ENCODE peak calls at places on chromosomes 12 and 14, in five cellular contexts. One of them, this sample, is unnamed.

GRCh38 chr12:1579626-1580025 is 14.8 kb downstream of the FBXL14 start:
- DNase-seq in endothelial cell: no peak
- DNase-seq in psoas muscle: no peak
- DNase-seq in colonic mucosa: no peak
- DNase-seq in AG04450: no peak
- DNase-seq in this sample: no peak

GRCh38 chr12:7959278-7960063 is 23.5 kb upstream of the SLC2A3 start:
- DNase-seq in endothelial cell: peak
- DNase-seq in colonic mucosa: peak
- DNase-seq in AG04450: no peak
- DNase-seq in psoas muscle: no peak
- DNase-seq in this sample: no peak

GRCh38 chr14:105201928-105202513 is 20.9 kb upstream of the NUDT14 start:
- DNase-seq in AG04450: no peak
- DNase-seq in endothelial cell: no peak
- DNase-seq in colonic mucosa: no peak
- DNase-seq in psoas muscle: no peak
- DNase-seq in this sample: no peak

GRCh38 chr14:100323942-100324307 is 786 bp downstream of the SLC25A47 start:
- DNase-seq in colonic mucosa: no peak
- DNase-seq in AG04450: no peak
- DNase-seq in psoas muscle: no peak
- DNase-seq in endothelial cell: no peak
- DNase-seq in this sample: no peak

GRCh38 chr14:72678360-72678759 is 215.5 kb downstream of the DPF3 start:
- DNase-seq in colonic mucosa: no peak
- DNase-seq in AG04450: no peak
- DNase-seq in endothelial cell: no peak
- DNase-seq in psoas muscle: no peak
- DNase-seq in this sample: no peak

GRCh38 chr14:101135796-101136742 is 232.5 kb upstream of the RTL1 start:
- DNase-seq in colonic mucosa: no peak
- DNase-seq in AG04450: no peak
- DNase-seq in endothelial cell: no peak
- DNase-seq in psoas muscle: peak
- DNase-seq in this sample: no peak

GRCh38 chr12:110123861-110124183 is 335 bp upstream of the IFT81 start:
- DNase-seq in AG04450: no peak
- DNase-seq in colonic mucosa: no peak
- DNase-seq in psoas muscle: no peak
- DNase-seq in endothelial cell: no peak
- DNase-seq in this sample: no peak

GRCh38 chr12:79400481-79400880 is 290.3 kb downstream of the PAWR start:
- DNase-seq in AG04450: no peak
- DNase-seq in colonic mucosa: no peak
- DNase-seq in endothelial cell: no peak
- DNase-seq in psoas muscle: no peak
- DNase-seq in this sample: no peak

GRCh38 chr12:14213542-14213941 is 151.9 kb upstream of the ATF7IP start:
- DNase-seq in endothelial cell: no peak
- DNase-seq in AG04450: no peak
- DNase-seq in psoas muscle: no peak
- DNase-seq in colonic mucosa: no peak
- DNase-seq in this sample: no peak

GRCh38 chr14:22852940-22853767 is 16.8 kb downstream of the MMP14 start:
- DNase-seq in AG04450: no peak
- DNase-seq in psoas muscle: peak
- DNase-seq in endothelial cell: peak
- DNase-seq in colonic mucosa: peak
- DNase-seq in this sample: peak

GRCh38 chr14:74934476-74935339 is 11.6 kb upstream of the RPS6KL1 start:
- DNase-seq in endothelial cell: no peak
- DNase-seq in colonic mucosa: no peak
- DNase-seq in psoas muscle: no peak
- DNase-seq in AG04450: no peak
- DNase-seq in this sample: no peak

GRCh38 chr12:113071427-113072112 is 15.0 kb downstream of the DTX1 start:
- DNase-seq in colonic mucosa: no peak
- DNase-seq in psoas muscle: peak
- DNase-seq in endothelial cell: no peak
- DNase-seq in AG04450: no peak
- DNase-seq in this sample: no peak

GRCh38 chr12:65566776-65567175 is 257.5 kb upstream of the HMGA2 start:
- DNase-seq in colonic mucosa: no peak
- DNase-seq in psoas muscle: no peak
- DNase-seq in endothelial cell: no peak
- DNase-seq in AG04450: no peak
- DNase-seq in this sample: no peak

GRCh38 chr14:75450381-75451276 is 22.8 kb downstream of the JDP2 start:
- DNase-seq in colonic mucosa: peak
- DNase-seq in AG04450: no peak
- DNase-seq in psoas muscle: peak
- DNase-seq in endothelial cell: no peak
- DNase-seq in this sample: no peak

GRCh38 chr12:70994217-70994788 is 73.8 kb upstream of the PTPRR start:
- DNase-seq in AG04450: no peak
- DNase-seq in colonic mucosa: no peak
- DNase-seq in endothelial cell: no peak
- DNase-seq in psoas muscle: no peak
- DNase-seq in this sample: no peak

GRCh38 chr12:125533434-125534029 is 468.3 kb downstream of the AACS start:
- DNase-seq in endothelial cell: peak
- DNase-seq in AG04450: no peak
- DNase-seq in colonic mucosa: peak
- DNase-seq in psoas muscle: no peak
- DNase-seq in this sample: peak

GRCh38 chr12:132352896-132353800 is 23.8 kb upstream of the GALNT9 start:
- DNase-seq in endothelial cell: no peak
- DNase-seq in AG04450: no peak
- DNase-seq in colonic mucosa: no peak
- DNase-seq in psoas muscle: peak
- DNase-seq in this sample: no peak

GRCh38 chr12:94676011-94676709 is 25.8 kb upstream of the TMCC3 start:
- DNase-seq in AG04450: no peak
- DNase-seq in psoas muscle: no peak
- DNase-seq in colonic mucosa: peak
- DNase-seq in endothelial cell: no peak
- DNase-seq in this sample: no peak

GRCh38 chr12:104669851-104670337 is 213.1 kb downstream of the CHST11 start:
- DNase-seq in endothelial cell: no peak
- DNase-seq in psoas muscle: peak
- DNase-seq in colonic mucosa: peak
- DNase-seq in AG04450: no peak
- DNase-seq in this sample: no peak

GRCh38 chr12:48189331-48190125 is 6.1 kb downstream of the CCDC184 start:
- DNase-seq in AG04450: no peak
- DNase-seq in colonic mucosa: peak
- DNase-seq in psoas muscle: no peak
- DNase-seq in endothelial cell: peak
- DNase-seq in this sample: peak

GRCh38 chr12:56836317-56836716 is 73.2 kb downstream of the HSD17B6 start:
- DNase-seq in endothelial cell: no peak
- DNase-seq in colonic mucosa: no peak
- DNase-seq in psoas muscle: no peak
- DNase-seq in AG04450: no peak
- DNase-seq in this sample: no peak

GRCh38 chr12:92729773-92730305 is 27.1 kb downstream of the PLEKHG7 start:
- DNase-seq in colonic mucosa: no peak
- DNase-seq in endothelial cell: no peak
- DNase-seq in AG04450: no peak
- DNase-seq in psoas muscle: no peak
- DNase-seq in this sample: no peak

GRCh38 chr14:54762296-54762695 is 140.3 kb downstream of the GCH1 start:
- DNase-seq in endothelial cell: no peak
- DNase-seq in colonic mucosa: no peak
- DNase-seq in AG04450: no peak
- DNase-seq in psoas muscle: no peak
- DNase-seq in this sample: no peak

GRCh38 chr12:53699673-53700015 is 23.8 kb upstream of the ATP5MC2 start:
- DNase-seq in psoas muscle: no peak
- DNase-seq in endothelial cell: no peak
- DNase-seq in AG04450: no peak
- DNase-seq in colonic mucosa: no peak
- DNase-seq in this sample: no peak

GRCh38 chr12:117069126-117069788 is 30.0 kb downstream of the TESC start:
- DNase-seq in AG04450: no peak
- DNase-seq in endothelial cell: no peak
- DNase-seq in colonic mucosa: no peak
- DNase-seq in psoas muscle: no peak
- DNase-seq in this sample: no peak

GRCh38 chr12:117072736-117073475 is 26.3 kb downstream of the TESC start:
- DNase-seq in endothelial cell: no peak
- DNase-seq in colonic mucosa: no peak
- DNase-seq in psoas muscle: no peak
- DNase-seq in AG04450: no peak
- DNase-seq in this sample: no peak

GRCh38 chr12:117069926-117070900 is 29.0 kb downstream of the TESC start:
- DNase-seq in AG04450: no peak
- DNase-seq in colonic mucosa: no peak
- DNase-seq in psoas muscle: no peak
- DNase-seq in endothelial cell: no peak
- DNase-seq in this sample: no peak

GRCh38 chr12:117072106-117072505 is 27.1 kb downstream of the TESC start:
- DNase-seq in psoas muscle: no peak
- DNase-seq in colonic mucosa: no peak
- DNase-seq in AG04450: no peak
- DNase-seq in endothelial cell: no peak
- DNase-seq in this sample: no peak

DNA sequence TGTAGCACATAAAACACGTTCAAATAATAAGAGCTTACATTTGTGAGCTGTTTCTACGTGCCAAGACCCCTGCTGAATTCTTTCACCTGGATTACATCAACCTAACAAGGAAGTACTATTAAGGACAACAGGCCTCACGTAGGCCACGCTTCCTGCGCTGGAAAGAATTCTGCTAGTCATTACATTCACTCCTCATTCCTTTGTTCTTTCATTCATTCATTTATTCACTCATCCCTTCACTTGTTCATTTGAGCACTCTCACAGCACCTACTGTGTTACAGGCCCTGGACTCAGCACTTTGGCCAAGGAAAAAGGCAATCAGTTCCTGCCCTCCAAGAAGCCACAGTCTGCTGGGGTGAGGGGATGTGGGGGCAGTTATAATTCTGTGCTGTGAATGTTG is 28.2 kb downstream of the TESC start:
- DNase-seq in colonic mucosa: no peak
- DNase-seq in AG04450: no peak
- DNase-seq in endothelial cell: no peak
- DNase-seq in psoas muscle: no peak
- DNase-seq in this sample: no peak
- TF ChIP-seq CTCF in colonic mucosa: no peak
- TF ChIP-seq CTCF in AG04450: no peak
- TF ChIP-seq CTCF in endothelial cell: no peak
- TF ChIP-seq CTCF in psoas muscle: no peak
- TF ChIP-seq CTCF in this sample: no peak

DNA sequence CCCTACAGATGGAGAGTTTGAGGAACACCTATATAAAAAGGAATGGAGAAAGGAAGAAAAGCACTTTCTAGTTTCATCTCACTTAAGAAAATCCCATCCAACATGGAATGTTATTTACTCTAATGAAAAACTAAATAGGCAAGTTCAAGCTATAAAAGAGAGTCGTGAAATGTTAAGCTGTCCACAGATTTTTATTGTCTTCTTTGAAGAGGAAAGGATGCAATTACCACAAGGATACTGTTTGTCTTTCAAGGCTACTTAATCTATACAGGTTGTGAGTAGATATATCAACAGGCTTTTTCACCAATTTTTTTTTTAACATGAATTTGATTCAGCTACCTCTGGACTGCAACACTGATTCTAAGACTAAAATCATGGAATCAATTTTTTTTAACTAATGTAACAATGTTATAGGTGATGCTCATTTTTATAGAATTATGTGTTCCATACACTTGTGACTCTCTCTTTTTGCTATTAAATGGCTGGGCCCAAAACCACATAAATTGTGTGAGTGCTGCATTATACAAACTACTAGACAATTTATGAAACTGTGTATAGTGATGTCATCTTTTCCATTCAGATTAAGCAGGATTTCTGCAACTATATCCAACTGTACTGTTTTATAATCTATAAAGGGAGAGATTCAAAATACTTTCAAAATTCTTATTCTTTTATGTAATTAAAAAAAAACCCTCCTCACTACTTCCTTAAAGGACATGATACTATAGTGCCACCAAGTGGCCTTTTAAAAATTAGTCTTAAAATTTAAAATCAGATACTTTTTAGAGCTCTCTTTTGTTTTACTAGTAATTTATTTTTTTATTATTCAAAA is 26.7 kb upstream of the BMAL2 start:
- DNase-seq in colonic mucosa: no peak
- DNase-seq in psoas muscle: no peak
- DNase-seq in AG04450: no peak
- DNase-seq in endothelial cell: no peak
- DNase-seq in this sample: no peak
- TF ChIP-seq CTCF in colonic mucosa: peak
- TF ChIP-seq CTCF in psoas muscle: peak
- TF ChIP-seq CTCF in AG04450: peak
- TF ChIP-seq CTCF in endothelial cell: peak
- TF ChIP-seq CTCF in this sample: peak

GRCh38 chr12:50637870-50638481 is 125.9 kb upstream of the ATF1 start:
- DNase-seq in psoas muscle: no peak
- DNase-seq in AG04450: no peak
- DNase-seq in endothelial cell: no peak
- DNase-seq in colonic mucosa: no peak
- DNase-seq in this sample: no peak
- TF ChIP-seq CTCF in psoas muscle: peak
- TF ChIP-seq CTCF in AG04450: peak
- TF ChIP-seq CTCF in endothelial cell: peak
- TF ChIP-seq CTCF in colonic mucosa: peak
- TF ChIP-seq CTCF in this sample: peak

GRCh38 chr14:53358166-53358565 is 205.0 kb upstream of the DDHD1 start:
- DNase-seq in colonic mucosa: no peak
- DNase-seq in endothelial cell: no peak
- DNase-seq in AG04450: no peak
- DNase-seq in psoas muscle: no peak
- DNase-seq in this sample: no peak

GRCh38 chr14:53356361-53357150 is 203.4 kb upstream of the DDHD1 start:
- DNase-seq in AG04450: no peak
- DNase-seq in psoas muscle: no peak
- DNase-seq in endothelial cell: no peak
- DNase-seq in colonic mucosa: no peak
- DNase-seq in this sample: no peak

GRCh38 chr14:53365516-53366130 is 212.5 kb upstream of the DDHD1 start:
- DNase-seq in endothelial cell: no peak
- DNase-seq in AG04450: no peak
- DNase-seq in colonic mucosa: no peak
- DNase-seq in psoas muscle: no peak
- DNase-seq in this sample: no peak

GRCh38 chr14:53355581-53356112 is 202.5 kb upstream of the DDHD1 start:
- DNase-seq in colonic mucosa: no peak
- DNase-seq in AG04450: no peak
- DNase-seq in endothelial cell: peak
- DNase-seq in psoas muscle: no peak
- DNase-seq in this sample: no peak

DNA sequence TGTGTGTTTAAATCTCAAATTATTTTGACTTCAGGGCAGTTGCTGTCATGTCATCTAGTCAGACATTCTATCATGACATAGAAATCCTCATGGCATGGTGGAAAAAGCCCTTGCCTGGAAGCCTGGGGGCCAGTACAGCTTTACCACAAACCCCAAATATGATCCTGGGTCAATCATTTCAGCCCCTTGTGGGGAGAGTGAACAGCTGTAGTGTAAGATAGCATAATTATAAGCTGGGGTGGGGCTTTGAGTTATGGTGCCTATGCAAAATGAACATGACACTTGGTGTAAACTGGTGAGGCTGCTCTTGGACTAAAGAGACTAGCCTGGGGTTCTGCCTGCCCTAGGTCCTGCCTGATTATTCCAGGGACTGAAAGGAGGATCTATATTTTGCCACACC is 207.7 kb upstream of the DDHD1 start:
- DNase-seq in colonic mucosa: no peak
- DNase-seq in psoas muscle: no peak
- DNase-seq in endothelial cell: no peak
- DNase-seq in AG04450: no peak
- DNase-seq in this sample: no peak
- TF ChIP-seq CTCF in colonic mucosa: no peak
- TF ChIP-seq CTCF in psoas muscle: no peak
- TF ChIP-seq CTCF in endothelial cell: no peak
- TF ChIP-seq CTCF in AG04450: no peak
- TF ChIP-seq CTCF in this sample: no peak